ENCODE peak calls at places on chromosomes 5 and 9, in four cellular contexts. D is mesendoderm, T is IMR-90, N is mesenchymal stem cell. V is an unnamed sample.

GRCh38 chr5:101136454-101136853 is 233.4 kb upstream of the ST8SIA4 start:
- DNase-seq in D (no peak), T (no peak), N (no peak), V (no peak)

GRCh38 chr5:78640622-78641021 is 8.0 kb downstream of the LHFPL2 start:
- DNase-seq in D (no peak), T (peak), N (no peak), V (no peak)

GRCh38 chr5:56608216-56608925 is 207.0 kb upstream of the MAP3K1 start:
- DNase-seq in D (peak), T (peak), N (no peak), V (no peak)

GRCh38 chr9:96327694-96328352 is 25.8 kb upstream of the HSD17B3 start:
- DNase-seq in D (peak), T (peak), N (peak), V (peak)

GRCh38 chr5:144203750-144204596 is 33.3 kb downstream of the KCTD16 start:
- DNase-seq in D (peak), T (peak), N (peak), V (peak)

GRCh38 chr9:131348631-131349521 is 45.0 kb upstream of the PRRC2B start:
- DNase-seq in D (peak), T (no peak), N (no peak), V (no peak)

GRCh38 chr9:131395027-131395744 is 1.3 kb downstream of the PRRC2B start:
- DNase-seq in D (no peak), T (no peak), N (peak), V (no peak)

GRCh38 chr9:136202449-136203405 is 2.2 kb downstream of the LHX3 start:
- DNase-seq in D (no peak), T (no peak), N (no peak), V (no peak)

GRCh38 chr5:40333459-40334241 is 346.1 kb upstream of the PTGER4 start:
- DNase-seq in D (no peak), T (peak), N (no peak), V (no peak)

GRCh38 chr5:90201923-90202322 is 207.6 kb downstream of the CETN3 start:
- DNase-seq in D (no peak), T (no peak), N (no peak), V (no peak)

GRCh38 chr5:141680751-141681201 is 1.3 kb downstream of the ARAP3 start:
- DNase-seq in D (peak), T (peak), N (peak), V (peak)

GRCh38 chr9:77848897-77849296 is 182.7 kb downstream of the GNAQ start:
- DNase-seq in D (peak), T (peak), N (peak), V (no peak)

GRCh38 chr9:91536211-91536691 is 112.6 kb upstream of the NFIL3 start:
- DNase-seq in D (peak), T (peak), N (peak), V (no peak)

GRCh38 chr9:92686954-92687353 is 17.0 kb upstream of the IPPK start:
- DNase-seq in D (peak), T (no peak), N (peak), V (no peak)

GRCh38 chr5:16550316-16550952 is 66.4 kb downstream of the RETREG1 start:
- DNase-seq in D (peak), T (peak), N (peak), V (no peak)

GRCh38 chr9:114392749-114393112 is 4.9 kb upstream of the AKNA start:
- DNase-seq in D (no peak), T (no peak), N (no peak), V (no peak)

GRCh38 chr5:50606179-50606578 is 60.3 kb upstream of the PARP8 start:
- DNase-seq in D (no peak), T (no peak), N (no peak), V (no peak)

GRCh38 chr5:55691265-55692105 is 20.6 kb downstream of the SLC38A9 start:
- DNase-seq in D (peak), T (peak), N (peak), V (no peak)

GRCh38 chr9:95029251-95029650 is 288.3 kb downstream of the FANCC start:
- DNase-seq in D (no peak), T (no peak), N (no peak), V (no peak)

GRCh38 chr5:122607818-122608217 is 167.1 kb upstream of the SNX2 start:
- DNase-seq in D (no peak), T (no peak), N (no peak), V (no peak)

GRCh38 chr9:19975499-19975898 is 186.7 kb upstream of the SLC24A2 start:
- DNase-seq in D (no peak), T (no peak), N (no peak), V (no peak)

GRCh38 chr9:93130861-93131481 is 3.1 kb downstream of the NINJ1 start:
- DNase-seq in D (no peak), T (no peak), N (peak), V (no peak)

GRCh38 chr5:56279979-56280378 is 46.8 kb upstream of the ANKRD55 start:
- DNase-seq in D (peak), T (peak), N (peak), V (no peak)

GRCh38 chr5:127838661-127839060 is 135.5 kb downstream of the CCDC192 start:
- DNase-seq in D (peak), T (peak), N (peak), V (no peak)

DNA sequence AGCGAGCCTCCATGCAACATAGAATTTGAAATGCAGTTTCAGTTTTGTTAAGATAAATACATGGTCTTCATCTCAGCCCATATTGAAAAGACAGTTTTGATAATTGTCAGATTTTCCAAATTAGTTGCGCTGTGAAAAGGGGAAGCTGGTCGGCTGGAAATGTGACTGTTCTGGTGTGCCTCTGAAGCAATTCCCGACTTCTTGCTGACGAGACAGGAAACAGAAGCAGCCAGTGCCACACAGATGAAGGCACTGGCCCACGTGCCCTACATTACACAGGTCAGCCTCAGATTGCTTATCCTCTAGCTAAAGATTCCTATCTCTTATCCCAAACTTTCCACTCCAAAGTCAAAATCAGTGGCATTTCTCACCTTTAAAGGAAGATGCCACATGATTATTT is 214.1 kb upstream of the TLE4 start:
- DNase-seq in D (peak), T (no peak), N (no peak), V (no peak)
- H3K4me2 ChIP-seq in D (no peak), T (no peak), N (no peak), V (no peak)

GRCh38 chr9:88537743-88538055 is 2.7 kb downstream of the NXNL2 start:
- DNase-seq in D (peak), T (peak), N (peak), V (peak)

GRCh38 chr9:88534456-88535225 is at the start of gene NXNL2:
- DNase-seq in D (peak), T (peak), N (peak), V (peak)

GRCh38 chr9:88535226-88535931 is 401 bp downstream of the NXNL2 start:
- DNase-seq in D (peak), T (no peak), N (peak), V (no peak)

GRCh38 chr9:88536951-88537742 is 2.2 kb downstream of the NXNL2 start:
- DNase-seq in D (no peak), T (no peak), N (no peak), V (no peak)

GRCh38 chr9:88535932-88536324 is 950 bp downstream of the NXNL2 start:
- DNase-seq in D (no peak), T (peak), N (peak), V (no peak)
- H3K4me3 ChIP-seq in D (no peak), T (peak), N (peak), V (no peak)

DNA sequence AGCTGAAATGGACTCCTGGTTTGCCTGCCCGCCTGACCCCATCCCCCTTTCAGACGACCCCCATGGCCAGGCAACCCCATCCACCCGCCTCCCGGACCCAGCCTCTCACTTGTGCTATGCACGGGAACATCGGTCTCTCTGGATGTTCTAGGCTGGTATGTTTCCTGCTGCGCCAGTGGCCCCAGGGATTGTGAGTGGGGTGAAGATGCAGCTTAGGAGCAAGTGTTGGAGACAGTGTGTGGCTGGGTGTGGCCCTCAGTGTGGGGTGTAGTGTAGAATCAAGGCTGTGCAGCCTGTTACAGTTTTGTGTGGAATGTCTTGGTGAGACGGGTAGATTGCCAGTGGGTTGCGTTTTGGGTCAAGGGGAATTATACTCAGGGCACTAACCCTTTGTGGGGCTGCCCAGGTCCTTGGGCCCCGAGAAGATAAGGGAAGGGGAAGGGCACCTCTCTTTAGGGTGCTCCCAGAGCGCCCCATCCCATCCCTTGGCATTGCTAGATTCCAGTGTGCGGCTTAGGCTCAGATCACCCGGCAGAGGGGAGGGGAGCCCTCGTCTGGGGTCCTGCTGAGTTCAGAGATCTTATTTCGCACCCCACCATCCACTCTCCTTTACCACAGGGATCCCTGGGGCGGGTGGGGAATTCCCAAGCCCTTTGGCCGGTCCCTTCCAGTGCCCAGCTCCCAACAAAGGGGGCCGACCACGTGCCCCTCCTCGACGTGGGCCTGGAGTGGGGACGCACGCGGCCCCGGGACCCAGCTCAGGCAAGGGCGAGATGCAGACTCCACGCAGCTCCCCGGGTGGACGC is 4.6 kb downstream of the IER5L start:
- DNase-seq in D (no peak), T (no peak), N (peak), V (no peak)
- H2BK15ac ChIP-seq in D (no peak), T (peak), N (peak), V (peak)

GRCh38 chr5:97229688-97230285 is 46.7 kb upstream of the RIOK2 start:
- DNase-seq in D (no peak), T (no peak), N (no peak), V (no peak)
- H3K4me2 ChIP-seq in D (no peak), T (no peak), N (no peak), V (no peak)

DNA sequence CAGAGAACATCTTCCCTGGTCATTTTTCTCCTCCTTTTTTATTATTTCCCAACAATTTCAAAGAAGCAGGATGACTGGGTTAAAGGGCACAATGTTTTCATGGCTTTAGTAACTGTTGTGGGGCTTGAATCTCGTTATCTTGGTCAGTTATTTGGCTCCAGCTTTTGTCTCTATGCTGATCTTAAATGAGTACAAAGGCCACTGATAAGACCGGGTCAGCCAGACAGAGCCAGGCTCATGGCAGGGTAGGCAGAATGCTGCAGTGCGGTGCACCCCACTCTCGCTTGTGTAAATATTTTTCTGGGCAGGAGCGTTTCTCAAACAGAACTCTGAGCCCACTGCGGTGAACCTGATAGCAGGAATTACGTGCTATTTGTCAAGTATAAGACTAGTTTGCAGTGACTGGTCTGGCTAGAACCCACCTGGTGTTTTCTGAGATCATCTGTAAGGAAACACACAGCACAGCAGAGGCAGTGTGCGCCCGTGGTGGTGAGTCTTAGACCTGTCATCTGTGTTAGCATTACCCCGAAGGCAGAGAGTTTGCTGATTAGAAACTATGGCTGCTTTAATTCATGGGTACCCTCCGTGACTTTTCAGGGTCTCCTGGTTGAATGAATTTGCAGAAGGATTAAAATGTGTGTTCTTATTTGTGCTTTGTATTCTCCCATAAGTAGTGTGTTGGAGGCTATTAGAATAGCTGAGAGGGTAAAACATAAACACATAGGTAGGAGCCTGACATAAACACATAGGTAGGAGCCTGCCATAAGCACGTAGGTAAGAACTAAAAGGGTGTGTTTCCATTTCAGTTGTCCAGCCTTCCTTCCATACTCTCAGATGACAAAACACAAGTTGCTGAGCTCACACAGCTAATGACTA is 158.6 kb upstream of the DMRT1 start:
- DNase-seq in D (no peak), T (peak), N (peak), V (no peak)
- H3K4me3 ChIP-seq in D (no peak), T (no peak), N (no peak), V (no peak)

DNA sequence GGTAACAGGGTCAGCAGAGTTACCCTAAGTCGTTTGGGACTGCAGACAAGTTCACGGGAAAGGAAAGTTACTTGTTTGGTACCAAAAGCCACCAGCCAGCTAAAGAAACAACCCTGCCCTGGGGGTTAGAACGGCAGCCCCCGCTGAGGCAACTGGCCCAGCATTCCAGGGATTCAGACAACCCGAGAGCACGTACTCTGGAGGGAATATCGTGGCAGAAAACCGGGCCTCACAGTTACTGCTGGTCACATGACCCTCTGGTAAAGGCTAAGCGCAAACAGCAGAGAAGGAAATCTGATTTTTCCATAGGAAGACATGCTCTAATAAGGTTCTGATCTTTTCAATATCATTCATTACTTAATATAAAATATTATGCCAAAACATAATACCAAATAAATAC is 22.5 kb upstream of the MLANA start:
- DNase-seq in D (no peak), T (no peak), N (no peak), V (no peak)
- H2BK15ac ChIP-seq in D (no peak), T (no peak), N (no peak), V (no peak)

DNA sequence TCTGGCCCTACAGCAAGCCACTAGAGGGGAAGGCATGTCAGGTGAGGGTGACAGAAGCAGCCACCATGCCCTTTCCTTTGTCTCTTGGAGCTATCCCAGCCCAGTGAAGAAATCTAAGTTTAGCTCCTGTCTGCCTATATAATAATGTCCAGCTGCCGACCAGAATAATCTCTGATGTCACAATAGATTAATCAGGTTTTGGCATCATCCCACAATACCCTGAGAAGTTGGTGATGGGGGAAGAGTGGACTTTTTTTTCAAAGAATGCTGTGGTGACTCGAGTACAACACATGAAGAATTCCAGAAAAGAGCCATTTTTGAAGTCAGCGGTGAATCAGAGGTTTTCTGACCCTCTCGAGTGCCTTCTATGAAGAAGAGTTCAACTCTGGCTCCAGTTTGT is 1.7 kb upstream of the TSLP start:
- DNase-seq in D (no peak), T (peak), N (peak), V (no peak)
- H3K4me2 ChIP-seq in D (no peak), T (peak), N (no peak), V (no peak)